ENCODE peak calls at places on chromosomes 1 and 21, in seven cellular contexts. One of them, this sample, is unnamed.

GRCh38 chr21:33117268-33117888 is 47.4 kb downstream of the OLIG1 start:
- DNase-seq in HepG2: no peak
- DNase-seq in H1: no peak
- DNase-seq in GM12892: no peak
- DNase-seq in K562: no peak
- DNase-seq in SK-N-SH: no peak
- DNase-seq in GM12878: no peak
- DNase-seq in this sample: no peak

GRCh38 chr1:208533746-208534603 is 289.8 kb upstream of the PLXNA2 start:
- DNase-seq in HepG2: no peak
- DNase-seq in H1: no peak
- DNase-seq in GM12892: no peak
- DNase-seq in K562: no peak
- DNase-seq in SK-N-SH: peak
- DNase-seq in GM12878: no peak
- DNase-seq in this sample: no peak

GRCh38 chr21:43718872-43719747 is at the start of gene PDXK:
- DNase-seq in HepG2: peak
- DNase-seq in H1: no peak
- DNase-seq in GM12892: peak
- DNase-seq in K562: peak
- DNase-seq in SK-N-SH: peak
- DNase-seq in GM12878: peak
- DNase-seq in this sample: peak

GRCh38 chr1:205453466-205453865 is 2.4 kb downstream of the BLACAT1 start:
- DNase-seq in HepG2: no peak
- DNase-seq in H1: no peak
- DNase-seq in GM12892: no peak
- DNase-seq in K562: no peak
- DNase-seq in SK-N-SH: no peak
- DNase-seq in GM12878: no peak
- DNase-seq in this sample: no peak

GRCh38 chr1:97095764-97096163 is 374.2 kb downstream of the PTBP2 start:
- DNase-seq in HepG2: no peak
- DNase-seq in H1: no peak
- DNase-seq in GM12892: no peak
- DNase-seq in K562: no peak
- DNase-seq in SK-N-SH: no peak
- DNase-seq in GM12878: no peak
- DNase-seq in this sample: no peak

GRCh38 chr1:15515026-15515663 is 8.9 kb downstream of the CASP9 start:
- DNase-seq in HepG2: no peak
- DNase-seq in H1: no peak
- DNase-seq in GM12892: no peak
- DNase-seq in K562: no peak
- DNase-seq in SK-N-SH: no peak
- DNase-seq in GM12878: no peak
- DNase-seq in this sample: no peak

GRCh38 chr1:156805766-156806511 is 10.7 kb downstream of the SH2D2A start:
- DNase-seq in HepG2: no peak
- DNase-seq in H1: no peak
- DNase-seq in GM12892: no peak
- DNase-seq in K562: no peak
- DNase-seq in SK-N-SH: peak
- DNase-seq in GM12878: no peak
- DNase-seq in this sample: no peak

GRCh38 chr1:16254263-16254948 is 17.4 kb upstream of the CPLANE2 start:
- DNase-seq in HepG2: no peak
- DNase-seq in H1: no peak
- DNase-seq in GM12892: no peak
- DNase-seq in K562: no peak
- DNase-seq in SK-N-SH: no peak
- DNase-seq in GM12878: no peak
- DNase-seq in this sample: no peak

GRCh38 chr1:201649776-201650607 is 111.1 kb downstream of the NAV1 start:
- DNase-seq in HepG2: no peak
- DNase-seq in H1: peak
- DNase-seq in GM12892: no peak
- DNase-seq in K562: peak
- DNase-seq in SK-N-SH: peak
- DNase-seq in GM12878: no peak
- DNase-seq in this sample: no peak

GRCh38 chr21:32048353-32048752 is 175.5 kb downstream of the HUNK start:
- DNase-seq in HepG2: no peak
- DNase-seq in H1: no peak
- DNase-seq in GM12892: no peak
- DNase-seq in K562: no peak
- DNase-seq in SK-N-SH: no peak
- DNase-seq in GM12878: no peak
- DNase-seq in this sample: no peak

GRCh38 chr1:202958544-202959275 is 598 bp upstream of the ADIPOR1 start:
- DNase-seq in HepG2: no peak
- DNase-seq in H1: no peak
- DNase-seq in GM12892: no peak
- DNase-seq in K562: peak
- DNase-seq in SK-N-SH: peak
- DNase-seq in GM12878: no peak
- DNase-seq in this sample: peak

GRCh38 chr1:200043330-200043668 is 15.8 kb downstream of the NR5A2 start:
- DNase-seq in HepG2: no peak
- DNase-seq in H1: no peak
- DNase-seq in GM12892: no peak
- DNase-seq in K562: no peak
- DNase-seq in SK-N-SH: no peak
- DNase-seq in GM12878: no peak
- DNase-seq in this sample: no peak

GRCh38 chr1:200040516-200041138 is 13.1 kb downstream of the NR5A2 start:
- DNase-seq in HepG2: peak
- DNase-seq in H1: no peak
- DNase-seq in GM12892: no peak
- DNase-seq in K562: no peak
- DNase-seq in SK-N-SH: peak
- DNase-seq in GM12878: no peak
- DNase-seq in this sample: no peak

GRCh38 chr1:200042119-200042436 is 14.6 kb downstream of the NR5A2 start:
- DNase-seq in HepG2: no peak
- DNase-seq in H1: no peak
- DNase-seq in GM12892: no peak
- DNase-seq in K562: no peak
- DNase-seq in SK-N-SH: peak
- DNase-seq in GM12878: no peak
- DNase-seq in this sample: no peak

GRCh38 chr1:200041337-200042118 is 14.0 kb downstream of the NR5A2 start:
- DNase-seq in HepG2: no peak
- DNase-seq in H1: no peak
- DNase-seq in GM12892: no peak
- DNase-seq in K562: no peak
- DNase-seq in SK-N-SH: no peak
- DNase-seq in GM12878: no peak
- DNase-seq in this sample: no peak

GRCh38 chr1:200042437-200043329 is 15.2 kb downstream of the NR5A2 start:
- DNase-seq in HepG2: no peak
- DNase-seq in H1: no peak
- DNase-seq in GM12892: no peak
- DNase-seq in K562: no peak
- DNase-seq in SK-N-SH: peak
- DNase-seq in GM12878: no peak
- DNase-seq in this sample: no peak
- TF ChIP-seq TAF1 in HepG2: no peak
- TF ChIP-seq TAF1 in H1: no peak
- TF ChIP-seq TAF1 in GM12892: no peak
- TF ChIP-seq TAF1 in K562: no peak
- TF ChIP-seq TAF1 in SK-N-SH: no peak
- TF ChIP-seq TAF1 in GM12878: no peak
- TF ChIP-seq TAF1 in this sample: no peak

DNA sequence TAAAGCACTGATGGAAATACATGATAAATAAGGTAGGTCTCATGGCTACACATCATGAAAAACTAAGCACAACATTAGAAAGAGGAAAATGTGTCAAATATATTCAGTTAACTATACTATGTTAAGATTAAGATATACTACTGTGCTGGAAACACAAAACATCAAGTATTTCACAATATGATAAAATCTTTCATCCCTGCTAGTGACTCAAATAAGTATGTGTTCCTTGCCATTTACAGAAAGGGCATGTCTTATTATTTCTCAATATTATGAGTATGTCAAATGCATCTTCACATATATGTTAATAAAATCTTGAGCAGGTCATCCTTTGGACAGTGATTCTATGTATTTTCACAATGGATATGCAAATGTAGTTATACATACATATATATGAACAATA is 1260.1 kb upstream of the ADGRL2 start:
- DNase-seq in HepG2: no peak
- DNase-seq in H1: no peak
- DNase-seq in GM12892: no peak
- DNase-seq in K562: no peak
- DNase-seq in SK-N-SH: no peak
- DNase-seq in GM12878: no peak
- DNase-seq in this sample: no peak
- TF ChIP-seq TAF1 in HepG2: no peak
- TF ChIP-seq TAF1 in H1: no peak
- TF ChIP-seq TAF1 in GM12892: no peak
- TF ChIP-seq TAF1 in K562: no peak
- TF ChIP-seq TAF1 in SK-N-SH: no peak
- TF ChIP-seq TAF1 in GM12878: no peak
- TF ChIP-seq TAF1 in this sample: no peak

GRCh38 chr1:8109226-8109625 is 83.1 kb upstream of the ERRFI1 start:
- DNase-seq in HepG2: no peak
- DNase-seq in H1: no peak
- DNase-seq in GM12892: no peak
- DNase-seq in K562: no peak
- DNase-seq in SK-N-SH: no peak
- DNase-seq in GM12878: no peak
- DNase-seq in this sample: no peak

GRCh38 chr1:8107897-8108296 is 81.8 kb upstream of the ERRFI1 start:
- DNase-seq in HepG2: no peak
- DNase-seq in H1: no peak
- DNase-seq in GM12892: no peak
- DNase-seq in K562: peak
- DNase-seq in SK-N-SH: no peak
- DNase-seq in GM12878: no peak
- DNase-seq in this sample: no peak

GRCh38 chr1:8104278-8105236 is 78.4 kb upstream of the ERRFI1 start:
- DNase-seq in HepG2: no peak
- DNase-seq in H1: no peak
- DNase-seq in GM12892: no peak
- DNase-seq in K562: no peak
- DNase-seq in SK-N-SH: no peak
- DNase-seq in GM12878: peak
- DNase-seq in this sample: no peak
- TF ChIP-seq TAF1 in HepG2: no peak
- TF ChIP-seq TAF1 in H1: no peak
- TF ChIP-seq TAF1 in GM12892: no peak
- TF ChIP-seq TAF1 in K562: no peak
- TF ChIP-seq TAF1 in SK-N-SH: no peak
- TF ChIP-seq TAF1 in GM12878: no peak
- TF ChIP-seq TAF1 in this sample: no peak

GRCh38 chr1:1272341-1273151 is 1.1 kb downstream of the UBE2J2 start:
- DNase-seq in HepG2: no peak
- DNase-seq in H1: no peak
- DNase-seq in GM12892: no peak
- DNase-seq in K562: no peak
- DNase-seq in SK-N-SH: no peak
- DNase-seq in GM12878: no peak
- DNase-seq in this sample: no peak

GRCh38 chr1:1274931-1275431 is 1.3 kb upstream of the UBE2J2 start:
- DNase-seq in HepG2: no peak
- DNase-seq in H1: no peak
- DNase-seq in GM12892: no peak
- DNase-seq in K562: no peak
- DNase-seq in SK-N-SH: no peak
- DNase-seq in GM12878: no peak
- DNase-seq in this sample: no peak

GRCh38 chr1:1273535-1274298 is at the start of gene UBE2J2:
- DNase-seq in HepG2: peak
- DNase-seq in H1: peak
- DNase-seq in GM12892: peak
- DNase-seq in K562: peak
- DNase-seq in SK-N-SH: peak
- DNase-seq in GM12878: peak
- DNase-seq in this sample: peak

GRCh38 chr1:1274299-1274930 is 761 bp upstream of the UBE2J2 start:
- DNase-seq in HepG2: no peak
- DNase-seq in H1: no peak
- DNase-seq in GM12892: no peak
- DNase-seq in K562: no peak
- DNase-seq in SK-N-SH: no peak
- DNase-seq in GM12878: no peak
- DNase-seq in this sample: no peak

GRCh38 chr1:1273152-1273534 is 511 bp downstream of the UBE2J2 start:
- DNase-seq in HepG2: no peak
- DNase-seq in H1: no peak
- DNase-seq in GM12892: no peak
- DNase-seq in K562: no peak
- DNase-seq in SK-N-SH: no peak
- DNase-seq in GM12878: no peak
- DNase-seq in this sample: no peak
- TF ChIP-seq TAF1 in HepG2: no peak
- TF ChIP-seq TAF1 in H1: no peak
- TF ChIP-seq TAF1 in GM12892: no peak
- TF ChIP-seq TAF1 in K562: no peak
- TF ChIP-seq TAF1 in SK-N-SH: no peak
- TF ChIP-seq TAF1 in GM12878: no peak
- TF ChIP-seq TAF1 in this sample: no peak

This sample was measured in GM12891.